ENCODE peak calls at places on chromosomes 2 and 18, in four cellular contexts. One of them, this sample, is unnamed.

GRCh38 chr2:29143657-29144056 is 28.4 kb downstream of the CLIP4 start:
- DNase-seq in endothelial cell: no peak
- DNase-seq in erythroblast: no peak
- DNase-seq in caudate nucleus: no peak
- DNase-seq in this sample: no peak

GRCh38 chr2:177929662-177930522 is 142.7 kb downstream of the PDE11A start:
- DNase-seq in erythroblast: no peak
- DNase-seq in caudate nucleus: no peak
- DNase-seq in endothelial cell: no peak
- DNase-seq in this sample: no peak

GRCh38 chr2:128292599-128293425 is 25.9 kb downstream of the HS6ST1 start:
- DNase-seq in erythroblast: no peak
- DNase-seq in caudate nucleus: no peak
- DNase-seq in endothelial cell: no peak
- DNase-seq in this sample: no peak

GRCh38 chr2:96145028-96145939 is at the start of gene DUSP2:
- DNase-seq in caudate nucleus: peak
- DNase-seq in erythroblast: peak
- DNase-seq in endothelial cell: peak
- DNase-seq in this sample: peak

GRCh38 chr2:98459776-98460175 is 15.1 kb downstream of the INPP4A start:
- DNase-seq in caudate nucleus: no peak
- DNase-seq in erythroblast: peak
- DNase-seq in endothelial cell: no peak
- DNase-seq in this sample: no peak

GRCh38 chr18:23485386-23485785 is 17.9 kb upstream of the RMC1 start:
- DNase-seq in endothelial cell: no peak
- DNase-seq in caudate nucleus: no peak
- DNase-seq in erythroblast: no peak
- DNase-seq in this sample: no peak

GRCh38 chr2:208037564-208038487 is 12.5 kb upstream of the PLEKHM3 start:
- DNase-seq in caudate nucleus: no peak
- DNase-seq in endothelial cell: no peak
- DNase-seq in erythroblast: no peak
- DNase-seq in this sample: no peak

GRCh38 chr2:147331790-147332419 is 512.9 kb upstream of the ACVR2A start:
- DNase-seq in erythroblast: peak
- DNase-seq in endothelial cell: peak
- DNase-seq in caudate nucleus: no peak
- DNase-seq in this sample: no peak

GRCh38 chr18:59556265-59556664 is 141.0 kb downstream of the CCBE1 start:
- DNase-seq in caudate nucleus: no peak
- DNase-seq in erythroblast: no peak
- DNase-seq in endothelial cell: no peak
- DNase-seq in this sample: no peak

GRCh38 chr2:42098571-42099430 is 51.0 kb downstream of the PKDCC start:
- DNase-seq in caudate nucleus: no peak
- DNase-seq in erythroblast: no peak
- DNase-seq in endothelial cell: no peak
- DNase-seq in this sample: no peak

GRCh38 chr2:131426727-131427126 is 49.2 kb upstream of the TUBA3D start:
- DNase-seq in caudate nucleus: no peak
- DNase-seq in erythroblast: no peak
- DNase-seq in endothelial cell: no peak
- DNase-seq in this sample: no peak

GRCh38 chr2:104859310-104860130 is 5.6 kb downstream of the POU3F3 start:
- DNase-seq in caudate nucleus: no peak
- DNase-seq in endothelial cell: no peak
- DNase-seq in erythroblast: no peak
- DNase-seq in this sample: peak

GRCh38 chr18:56508637-56509036 is 129.8 kb downstream of the TXNL1 start:
- DNase-seq in caudate nucleus: no peak
- DNase-seq in erythroblast: no peak
- DNase-seq in endothelial cell: no peak
- DNase-seq in this sample: no peak

GRCh38 chr2:128686881-128687550 is 368.3 kb upstream of the HS6ST1 start:
- DNase-seq in caudate nucleus: no peak
- DNase-seq in endothelial cell: no peak
- DNase-seq in erythroblast: no peak
- DNase-seq in this sample: no peak

GRCh38 chr2:85902496-85902895 is 13.7 kb upstream of the ST3GAL5 start:
- DNase-seq in endothelial cell: no peak
- DNase-seq in caudate nucleus: peak
- DNase-seq in erythroblast: no peak
- DNase-seq in this sample: peak

GRCh38 chr2:196957442-196957841 is 30.9 kb upstream of the PGAP1 start:
- DNase-seq in endothelial cell: no peak
- DNase-seq in erythroblast: no peak
- DNase-seq in caudate nucleus: no peak
- DNase-seq in this sample: no peak

GRCh38 chr2:31253344-31254155 is 19.6 kb downstream of the EHD3 start:
- DNase-seq in erythroblast: peak
- DNase-seq in endothelial cell: no peak
- DNase-seq in caudate nucleus: no peak
- DNase-seq in this sample: no peak

GRCh38 chr2:138652378-138652777 is 127.8 kb downstream of the NXPH2 start:
- DNase-seq in erythroblast: no peak
- DNase-seq in endothelial cell: no peak
- DNase-seq in caudate nucleus: no peak
- DNase-seq in this sample: no peak

GRCh38 chr2:38610851-38611801 is 8.4 kb upstream of the HNRNPLL start:
- DNase-seq in endothelial cell: no peak
- DNase-seq in erythroblast: no peak
- DNase-seq in caudate nucleus: no peak
- DNase-seq in this sample: no peak

GRCh38 chr2:109284816-109285215 is 155.8 kb downstream of the SH3RF3 start:
- DNase-seq in endothelial cell: no peak
- DNase-seq in erythroblast: no peak
- DNase-seq in caudate nucleus: no peak
- DNase-seq in this sample: no peak

GRCh38 chr2:63840081-63840784 is 1.5 kb upstream of the UGP2 start:
- DNase-seq in endothelial cell: no peak
- DNase-seq in erythroblast: no peak
- DNase-seq in caudate nucleus: no peak
- DNase-seq in this sample: no peak

GRCh38 chr2:22894761-22895160 is 490.2 kb upstream of the KLHL29 start:
- DNase-seq in caudate nucleus: no peak
- DNase-seq in erythroblast: no peak
- DNase-seq in endothelial cell: no peak
- DNase-seq in this sample: no peak

GRCh38 chr2:135685361-135685760 is 56.3 kb upstream of the UBXN4 start:
- DNase-seq in endothelial cell: no peak
- DNase-seq in caudate nucleus: no peak
- DNase-seq in erythroblast: no peak
- DNase-seq in this sample: no peak

GRCh38 chr2:96114903-96115581 is 1.3 kb downstream of the ADRA2B start:
- DNase-seq in erythroblast: no peak
- DNase-seq in endothelial cell: no peak
- DNase-seq in caudate nucleus: no peak
- DNase-seq in this sample: no peak

GRCh38 chr2:100625731-100626130 is 62.9 kb downstream of the PDCL3 start:
- DNase-seq in caudate nucleus: no peak
- DNase-seq in erythroblast: no peak
- DNase-seq in endothelial cell: no peak
- DNase-seq in this sample: no peak

GRCh38 chr2:222943820-222944219 is 83.0 kb downstream of the ACSL3 start:
- DNase-seq in endothelial cell: no peak
- DNase-seq in caudate nucleus: no peak
- DNase-seq in erythroblast: no peak
- DNase-seq in this sample: no peak

GRCh38 chr2:85768713-85769112 is 14.9 kb downstream of the ATOH8 start:
- DNase-seq in endothelial cell: no peak
- DNase-seq in caudate nucleus: no peak
- DNase-seq in erythroblast: no peak
- DNase-seq in this sample: no peak

GRCh38 chr18:59996370-59996966 is 96.7 kb downstream of the PMAIP1 start:
- DNase-seq in endothelial cell: peak
- DNase-seq in erythroblast: peak
- DNase-seq in caudate nucleus: peak
- DNase-seq in this sample: no peak

GRCh38 chr2:60484080-60484737 is 69.2 kb downstream of the BCL11A start:
- DNase-seq in endothelial cell: no peak
- DNase-seq in caudate nucleus: no peak
- DNase-seq in erythroblast: no peak
- DNase-seq in this sample: no peak

GRCh38 chr18:14914126-14914525 is 166.2 kb downstream of the ANKRD30B start:
- DNase-seq in caudate nucleus: no peak
- DNase-seq in endothelial cell: no peak
- DNase-seq in erythroblast: no peak
- DNase-seq in this sample: no peak

GRCh38 chr2:45273412-45274189 is 264.3 kb upstream of the SIX2 start:
- DNase-seq in endothelial cell: no peak
- DNase-seq in erythroblast: no peak
- DNase-seq in caudate nucleus: no peak
- DNase-seq in this sample: no peak

GRCh38 chr2:127175821-127176354 is 44.2 kb downstream of the CYP27C1 start:
- DNase-seq in endothelial cell: no peak
- DNase-seq in erythroblast: no peak
- DNase-seq in caudate nucleus: no peak
- DNase-seq in this sample: no peak

GRCh38 chr18:34358923-34359322 is 134.2 kb upstream of the NOL4 start:
- DNase-seq in caudate nucleus: no peak
- DNase-seq in erythroblast: no peak
- DNase-seq in endothelial cell: no peak
- DNase-seq in this sample: no peak

GRCh38 chr2:64142817-64143153 is 1.4 kb downstream of the PELI1 start:
- DNase-seq in endothelial cell: no peak
- DNase-seq in caudate nucleus: no peak
- DNase-seq in erythroblast: no peak
- DNase-seq in this sample: no peak

GRCh38 chr2:235311044-235311443 is 182.8 kb upstream of the AGAP1 start:
- DNase-seq in endothelial cell: no peak
- DNase-seq in erythroblast: no peak
- DNase-seq in caudate nucleus: no peak
- DNase-seq in this sample: no peak